ENCODE peak calls at places on chromosomes 5 and 9, in five cellular contexts. F is A549, U is HepG2, I is upper lobe of left lung, V is K562. N is an unnamed sample.

GRCh38 chr5:160324885-160325284 is 12.5 kb upstream of the CCNJL start:
- ATAC-seq in I (no peak), V (no peak), F (no peak), U (no peak), N (no peak)

GRCh38 chr5:167261309-167262100 is 1029.9 kb upstream of the WWC1 start:
- ATAC-seq in I (no peak), V (no peak), F (peak), U (no peak), N (no peak)

GRCh38 chr5:134138416-134139376 is 24.2 kb downstream of the TCF7 start:
- ATAC-seq in V (no peak), I (no peak), U (no peak), F (no peak), N (no peak)

GRCh38 chr5:149598966-149599365 is 17.7 kb downstream of the ARHGEF37 start:
- ATAC-seq in U (peak), V (peak), I (no peak), F (no peak), N (no peak)

GRCh38 chr9:92745236-92745790 is 19.3 kb downstream of the BICD2 start:
- ATAC-seq in V (peak), I (no peak), F (no peak), U (no peak), N (no peak)

GRCh38 chr5:81397169-81397568 is 3.2 kb upstream of the ACOT12 start:
- ATAC-seq in U (peak), I (no peak), V (peak), F (peak), N (no peak)

GRCh38 chr5:10157085-10157669 is 92.5 kb downstream of the ATPSCKMT start:
- ATAC-seq in U (peak), V (no peak), F (no peak), I (no peak), N (no peak)

GRCh38 chr5:143775258-143775657 is 36.7 kb upstream of the HMHB1 start:
- ATAC-seq in I (no peak), V (no peak), U (no peak), F (no peak), N (no peak)

GRCh38 chr9:90274725-90275124 is 367.9 kb downstream of the DIRAS2 start:
- ATAC-seq in U (no peak), V (no peak), F (no peak), I (no peak), N (no peak)

GRCh38 chr5:85096426-85096825 is 711.7 kb upstream of the EDIL3 start:
- ATAC-seq in I (no peak), F (no peak), U (no peak), V (no peak), N (no peak)

GRCh38 chr5:58851571-58851970 is 268.7 kb downstream of the RAB3C start:
- ATAC-seq in F (no peak), I (no peak), V (no peak), U (no peak), N (no peak)

GRCh38 chr5:35096209-35096608 is 48.5 kb upstream of the AGXT2 start:
- ATAC-seq in U (no peak), I (no peak), F (no peak), V (no peak), N (no peak)

GRCh38 chr5:150391064-150391834 is 21.5 kb downstream of the CD74 start:
- ATAC-seq in I (no peak), V (no peak), U (no peak), F (no peak), N (no peak)

GRCh38 chr9:129696803-129697110 is 31.3 kb downstream of the PRRX2 start:
- ATAC-seq in F (no peak), V (peak), U (no peak), I (peak), N (no peak)

GRCh38 chr5:132265336-132266030 is 8.0 kb downstream of the PDLIM4 start:
- ATAC-seq in U (peak), V (no peak), I (peak), F (peak), N (peak)

GRCh38 chr9:115604831-115605483 is 487.0 kb upstream of the TNC start:
- ATAC-seq in I (no peak), U (no peak), V (no peak), F (peak), N (no peak)

GRCh38 chr5:77795268-77795667 is 19.1 kb upstream of the TBCA start:
- ATAC-seq in I (no peak), F (no peak), U (no peak), V (no peak), N (no peak)

GRCh38 chr5:138646671-138647070 is 71.5 kb upstream of the HSPA9 start:
- ATAC-seq in I (no peak), F (no peak), U (no peak), V (no peak), N (no peak)

GRCh38 chr5:59813761-59814562 is 79.6 kb downstream of the PDE4D start:
- ATAC-seq in I (no peak), V (peak), U (peak), F (peak), N (no peak)

GRCh38 chr5:113338628-113339027 is 96.2 kb downstream of the TSSK1B start:
- ATAC-seq in V (no peak), I (no peak), F (no peak), U (no peak), N (peak)

GRCh38 chr9:76294301-76294700 is 99.9 kb downstream of the RFK start:
- ATAC-seq in F (no peak), U (no peak), I (no peak), V (no peak), N (no peak)

GRCh38 chr5:135753990-135754389 is 80.5 kb upstream of the SLC25A48 start:
- ATAC-seq in U (no peak), I (no peak), F (no peak), V (no peak), N (no peak)

GRCh38 chr5:8839361-8840055 is 706.4 kb downstream of the SEMA5A start:
- ATAC-seq in F (no peak), V (no peak), U (no peak), I (no peak), N (no peak)

GRCh38 chr9:136153381-136154065 is 34.8 kb upstream of the TMEM250 start:
- ATAC-seq in I (peak), U (peak), V (peak), F (peak), N (no peak)

GRCh38 chr5:14305045-14305444 is 161.9 kb downstream of the TRIO start:
- ATAC-seq in U (no peak), F (peak), V (peak), I (no peak), N (no peak)

GRCh38 chr5:8660133-8660893 is 791.4 kb downstream of the MTRR start:
- ATAC-seq in V (no peak), U (no peak), I (no peak), F (no peak), N (no peak)

GRCh38 chr9:15541862-15542261 is 11.0 kb upstream of the CCDC171 start:
- ATAC-seq in U (no peak), I (no peak), F (no peak), V (no peak), N (no peak)

GRCh38 chr5:126525630-126526245 is 69.3 kb downstream of the ALDH7A1 start:
- ATAC-seq in F (peak), U (peak), V (peak), I (no peak), N (peak)
- TF ChIP-seq POLR2A in F (no peak), U (peak), V (peak), I (no peak), N (no peak)

GRCh38 chr5:57841671-57842375 is 359.2 kb upstream of the ACTBL2 start:
- ATAC-seq in V (no peak), F (peak), I (no peak), U (no peak), N (peak)
- TF ChIP-seq EP300 in V (no peak), F (peak), I (no peak), U (no peak), N (no peak)

GRCh38 chr5:1131191-1131621 is 19.3 kb upstream of the SLC12A7 start:
- ATAC-seq in I (peak), U (no peak), F (no peak), V (no peak), N (no peak)

GRCh38 chr5:1128977-1129724 is 17.3 kb upstream of the SLC12A7 start:
- ATAC-seq in V (no peak), U (no peak), F (no peak), I (no peak), N (no peak)

GRCh38 chr5:1131726-1132125 is 19.9 kb upstream of the SLC12A7 start:
- ATAC-seq in F (no peak), I (no peak), V (no peak), U (no peak), N (no peak)

GRCh38 chr5:1129725-1130082 is 17.8 kb upstream of the SLC12A7 start:
- ATAC-seq in I (no peak), U (no peak), F (no peak), V (no peak), N (no peak)

GRCh38 chr5:1130218-1130946 is 18.5 kb upstream of the SLC12A7 start:
- ATAC-seq in U (peak), V (peak), I (peak), F (peak), N (no peak)
- TF ChIP-seq POLR2A in U (no peak), V (no peak), I (no peak), F (no peak), N (no peak)

GRCh38 chr5:57383093-57383861 is 99.3 kb downstream of the ACTBL2 start:
- ATAC-seq in F (peak), I (no peak), U (peak), V (peak), N (peak)
- TF ChIP-seq EP300 in F (peak), I (no peak), U (no peak), V (peak), N (no peak)

DNA sequence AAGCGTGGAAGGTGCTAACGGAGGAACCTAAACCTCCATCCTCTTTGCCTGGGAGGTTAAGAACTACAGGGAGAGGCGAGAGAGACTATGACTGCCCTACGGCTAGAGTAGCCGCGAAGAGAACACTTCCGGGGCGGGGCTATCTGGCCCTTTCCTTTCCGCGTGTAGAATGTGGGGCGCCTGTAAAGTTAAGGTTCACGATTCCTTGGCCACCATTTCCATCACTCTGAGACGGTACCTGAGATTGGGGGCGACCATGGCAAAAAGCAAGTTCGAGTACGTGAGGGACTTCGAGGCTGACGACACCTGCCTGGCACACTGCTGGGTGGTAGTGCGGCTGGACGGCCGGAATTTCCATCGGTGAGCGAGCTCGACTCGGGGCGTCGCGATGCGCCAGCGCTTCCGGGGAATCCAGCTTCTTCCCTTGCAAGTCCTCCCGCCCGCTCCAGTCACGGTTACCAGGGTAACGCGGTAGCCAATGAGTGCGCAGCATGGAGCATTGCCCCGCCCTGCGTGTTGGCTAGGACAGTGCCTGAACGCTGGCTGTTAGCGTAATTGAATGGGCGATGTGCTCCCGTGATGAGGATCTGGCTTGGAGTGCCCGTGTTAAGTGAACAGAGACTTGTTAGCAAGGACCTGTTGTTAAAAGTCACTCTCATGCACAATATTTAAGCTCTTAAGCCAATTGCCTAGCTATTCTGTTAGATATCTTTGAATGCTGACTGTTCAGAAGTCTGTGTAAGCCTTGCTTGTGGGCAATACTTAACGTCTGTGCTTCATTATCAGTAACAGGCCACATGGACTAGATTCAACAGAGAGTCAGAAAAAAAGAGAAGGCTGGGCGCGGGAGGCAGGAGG is at the start of gene THG1L:
- ATAC-seq in I (peak), V (peak), F (peak), U (peak), N (peak)
- TF ChIP-seq POLR2A in I (no peak), V (peak), F (peak), U (peak), N (peak)

GRCh38 chr5:154118832-154119442 is 71.6 kb upstream of the GALNT10 start:
- ATAC-seq in F (no peak), I (peak), V (no peak), U (no peak), N (no peak)
- TF ChIP-seq EP300 in F (no peak), I (no peak), V (no peak), U (no peak), N (no peak)

DNA sequence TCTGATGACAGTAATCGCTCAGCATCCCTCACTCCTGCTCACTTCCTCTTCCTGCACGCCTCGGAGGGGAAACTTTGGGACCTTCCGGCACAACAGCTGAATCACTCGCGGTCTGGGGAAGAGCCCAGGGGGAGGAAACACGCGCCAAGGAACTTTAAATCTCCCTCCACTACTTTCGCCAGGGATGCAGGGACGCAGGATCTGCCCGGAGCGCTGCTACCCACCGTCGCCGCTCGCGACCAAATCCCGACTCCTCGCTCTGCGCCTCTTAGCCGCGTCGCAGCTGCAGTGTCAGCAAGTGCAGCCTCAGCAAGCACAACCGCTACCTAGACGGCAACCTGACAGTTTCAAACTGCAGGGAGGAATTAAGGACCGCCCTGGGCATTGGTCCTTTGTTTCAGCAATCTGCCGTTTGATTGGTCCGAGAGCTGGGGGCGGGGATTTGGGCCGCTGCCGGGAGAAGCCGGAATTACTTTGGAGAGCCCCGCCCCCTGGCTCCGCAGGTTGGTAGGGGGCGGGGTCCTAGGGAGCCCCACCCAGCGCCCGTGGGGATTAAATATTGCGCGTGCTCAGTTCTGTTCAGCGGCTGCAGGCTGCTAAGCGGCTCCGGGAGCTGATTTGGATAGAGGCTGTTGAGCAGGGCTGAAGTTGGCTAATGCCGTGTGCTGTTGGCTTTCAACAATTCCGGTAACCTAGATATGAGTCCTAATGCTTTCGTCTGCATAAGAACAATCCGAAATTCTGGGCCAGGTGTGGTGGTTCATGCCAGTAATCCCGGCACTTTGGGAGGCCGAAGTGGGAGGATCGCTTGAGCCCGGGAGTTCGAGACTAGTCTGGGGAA is at the start of gene POC5:
- ATAC-seq in U (peak), F (peak), V (peak), I (peak), N (peak)
- TF ChIP-seq POLR2A in U (peak), F (peak), V (peak), I (no peak), N (peak)